ENCODE peak calls at places on chromosomes 12 and 14, in four cellular contexts. One of them, this sample, is unnamed.

GRCh38 chr12:120496353-120497340 is 734 bp downstream of the DYNLL1 start:
- DNase-seq in HL-60: peak; percentile 66
- DNase-seq in K562: peak; percentile 82
- DNase-seq in GM12878: no peak
- DNase-seq in this sample: peak; percentile 41

GRCh38 chr12:58930770-58931324 is 10.5 kb upstream of the LRIG3 start:
- DNase-seq in K562: no peak
- DNase-seq in HL-60: no peak
- DNase-seq in GM12878: no peak
- DNase-seq in this sample: no peak

GRCh38 chr14:99579903-99580570 is 24.0 kb downstream of the CCDC85C start:
- DNase-seq in HL-60: no peak
- DNase-seq in K562: peak; percentile 28
- DNase-seq in GM12878: no peak
- DNase-seq in this sample: no peak

GRCh38 chr12:107859367-107859766 is 84.9 kb downstream of the ASCL4 start:
- DNase-seq in HL-60: no peak
- DNase-seq in K562: no peak
- DNase-seq in GM12878: no peak
- DNase-seq in this sample: no peak

GRCh38 chr12:117674763-117675162 is 294.0 kb downstream of the KSR2 start:
- DNase-seq in HL-60: no peak
- DNase-seq in K562: no peak
- DNase-seq in GM12878: no peak
- DNase-seq in this sample: no peak

GRCh38 chr12:82817368-82817767 is 130.7 kb downstream of the TMTC2 start:
- DNase-seq in K562: no peak
- DNase-seq in HL-60: no peak
- DNase-seq in GM12878: no peak
- DNase-seq in this sample: no peak

GRCh38 chr12:4091001-4091789 is 182.4 kb upstream of the CCND2 start:
- DNase-seq in HL-60: no peak
- DNase-seq in K562: no peak
- DNase-seq in GM12878: no peak
- DNase-seq in this sample: no peak

GRCh38 chr12:6752181-6752930 is 585 bp downstream of the MLF2 start:
- DNase-seq in HL-60: no peak
- DNase-seq in K562: peak; percentile 34
- DNase-seq in GM12878: no peak
- DNase-seq in this sample: no peak

GRCh38 chr12:100733817-100734593 is 60.6 kb upstream of the ANO4 start:
- DNase-seq in GM12878: no peak
- DNase-seq in HL-60: no peak
- DNase-seq in K562: peak; percentile 23
- DNase-seq in this sample: no peak

GRCh38 chr12:69570000-69570516 is 15.2 kb upstream of the CCT2 start:
- DNase-seq in K562: no peak
- DNase-seq in GM12878: no peak
- DNase-seq in HL-60: no peak
- DNase-seq in this sample: no peak

GRCh38 chr14:102554835-102555819 is 37.3 kb upstream of the RCOR1 start:
- DNase-seq in HL-60: no peak
- DNase-seq in GM12878: no peak
- DNase-seq in K562: no peak
- DNase-seq in this sample: peak; percentile 78

GRCh38 chr12:14396071-14396470 is 30.6 kb downstream of the ATF7IP start:
- DNase-seq in GM12878: peak; percentile 45
- DNase-seq in HL-60: no peak
- DNase-seq in K562: no peak
- DNase-seq in this sample: no peak

GRCh38 chr12:21502164-21502496 is 541 bp downstream of the GOLT1B start:
- DNase-seq in GM12878: peak; percentile 1
- DNase-seq in K562: peak; percentile 11
- DNase-seq in HL-60: no peak
- DNase-seq in this sample: no peak
- TF ChIP-seq SPI1 in GM12878: no peak
- TF ChIP-seq SPI1 in K562: no peak
- TF ChIP-seq SPI1 in HL-60: no peak
- TF ChIP-seq SPI1 in this sample: no peak

DNA sequence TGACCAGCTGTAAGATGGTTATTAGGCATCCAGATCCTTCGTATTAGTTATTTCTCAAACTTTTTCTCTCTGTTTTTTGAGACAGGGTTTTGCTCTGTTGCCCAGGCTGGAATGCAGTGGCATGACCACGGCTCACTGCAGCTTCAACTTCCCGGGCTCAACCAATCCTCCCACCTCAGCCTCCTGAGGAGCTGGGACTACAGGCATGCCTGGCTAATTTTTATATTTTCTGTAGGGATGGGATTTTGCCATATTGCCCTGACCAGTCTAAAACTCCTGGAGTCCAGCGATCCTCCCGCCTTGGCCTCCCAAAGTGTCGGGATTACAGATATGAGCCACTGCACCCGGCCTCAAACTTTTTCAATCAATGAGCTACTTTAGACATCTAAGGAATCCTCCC is 33.1 kb downstream of the FZD10 start:
- DNase-seq in K562: no peak
- DNase-seq in GM12878: no peak
- DNase-seq in HL-60: no peak
- DNase-seq in this sample: no peak
- TF ChIP-seq POLR2AphosphoS5 in K562: no peak
- TF ChIP-seq POLR2AphosphoS5 in GM12878: no peak
- TF ChIP-seq POLR2AphosphoS5 in HL-60: no peak
- TF ChIP-seq POLR2AphosphoS5 in this sample: no peak

GRCh38 chr14:87873741-87874140 is 119.2 kb downstream of the GALC start:
- DNase-seq in HL-60: no peak
- DNase-seq in K562: no peak
- DNase-seq in GM12878: no peak
- DNase-seq in this sample: no peak
- TF ChIP-seq SPI1 in HL-60: no peak
- TF ChIP-seq SPI1 in K562: no peak
- TF ChIP-seq SPI1 in GM12878: no peak
- TF ChIP-seq SPI1 in this sample: no peak

DNA sequence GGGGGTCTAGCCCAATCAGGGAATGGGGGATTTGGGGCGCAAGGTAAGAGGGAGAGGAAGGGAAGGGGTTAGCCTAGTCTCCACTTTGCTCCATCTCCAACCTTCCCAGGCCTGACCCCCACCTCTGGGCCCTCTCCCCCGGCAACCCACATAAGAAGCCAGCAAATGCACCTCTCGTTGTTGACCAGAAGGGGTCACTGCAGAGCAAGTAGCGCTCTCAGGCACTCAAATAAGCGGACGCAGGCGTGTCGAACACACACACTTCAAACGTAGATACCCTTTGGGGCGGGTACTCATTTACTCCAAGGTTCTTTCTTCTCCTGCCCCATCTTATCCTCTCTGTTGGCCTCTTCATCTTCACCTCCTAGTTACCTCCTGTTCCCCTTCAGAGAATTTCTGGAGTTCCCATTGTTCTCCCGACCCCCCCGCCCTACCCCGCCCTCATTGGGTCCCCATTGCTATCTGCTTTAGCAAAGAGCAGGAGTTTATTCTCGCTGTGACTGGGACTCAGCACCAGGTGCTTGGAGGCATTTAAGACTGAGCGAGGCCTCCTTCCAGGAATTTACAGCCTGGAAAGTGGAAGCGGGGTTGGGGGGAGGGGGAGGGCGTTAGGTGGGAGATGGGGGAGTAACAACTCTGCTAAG is 1.5 kb upstream of the SRRM4 start:
- DNase-seq in K562: peak; percentile 76
- DNase-seq in GM12878: no peak
- DNase-seq in HL-60: peak; percentile 6
- DNase-seq in this sample: peak; percentile 53
- TF ChIP-seq POLR2AphosphoS5 in K562: no peak
- TF ChIP-seq POLR2AphosphoS5 in GM12878: no peak
- TF ChIP-seq POLR2AphosphoS5 in HL-60: no peak
- TF ChIP-seq POLR2AphosphoS5 in this sample: no peak

GRCh38 chr12:77120695-77121094 is 55.3 kb upstream of the E2F7 start:
- DNase-seq in GM12878: no peak
- DNase-seq in HL-60: no peak
- DNase-seq in K562: no peak
- DNase-seq in this sample: no peak
- TF ChIP-seq SPI1 in GM12878: no peak
- TF ChIP-seq SPI1 in HL-60: no peak
- TF ChIP-seq SPI1 in K562: no peak
- TF ChIP-seq SPI1 in this sample: no peak

DNA sequence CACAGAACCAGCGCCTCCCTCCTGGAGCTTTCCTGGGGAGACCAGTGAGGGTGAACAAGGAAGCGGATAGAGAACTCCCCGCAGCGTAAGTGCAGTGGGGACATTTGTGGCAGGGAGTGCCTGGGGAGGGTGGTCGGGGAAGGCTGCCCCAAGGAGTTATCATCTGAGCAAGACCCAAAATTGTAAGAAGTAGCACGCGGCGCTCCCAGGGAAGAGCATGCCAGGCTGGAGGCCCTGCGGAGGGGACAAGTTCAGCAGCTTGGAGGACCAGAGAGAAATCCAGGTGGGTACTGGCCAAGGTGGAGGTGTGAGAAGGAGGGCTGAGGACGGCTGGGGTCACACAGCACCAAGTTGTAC is 46.2 kb upstream of the RIMBP2 start:
- DNase-seq in GM12878: no peak
- DNase-seq in HL-60: no peak
- DNase-seq in K562: no peak
- DNase-seq in this sample: no peak
- TF ChIP-seq POLR2AphosphoS5 in GM12878: no peak
- TF ChIP-seq POLR2AphosphoS5 in HL-60: no peak
- TF ChIP-seq POLR2AphosphoS5 in K562: no peak
- TF ChIP-seq POLR2AphosphoS5 in this sample: no peak

DNA sequence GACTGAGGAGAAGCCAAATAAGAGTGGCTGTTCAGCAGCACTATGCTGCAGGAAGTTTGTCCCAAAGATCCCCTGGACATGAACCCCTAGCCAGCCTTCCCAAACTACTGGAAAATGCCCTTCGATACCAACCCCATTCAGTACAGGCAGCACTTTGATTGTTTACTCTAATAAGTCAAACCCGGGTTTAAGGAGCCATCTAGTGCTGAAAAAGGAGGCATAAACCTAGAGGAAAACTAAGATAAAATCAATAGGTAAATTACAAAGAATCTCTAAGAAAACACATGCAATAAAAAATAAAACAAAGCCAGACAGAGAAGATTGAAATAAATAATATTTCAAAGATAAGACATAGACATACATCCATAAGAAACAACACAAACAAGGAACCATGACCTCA is 771.6 kb downstream of the RPS29 start:
- DNase-seq in HL-60: no peak
- DNase-seq in K562: no peak
- DNase-seq in GM12878: no peak
- DNase-seq in this sample: no peak
- TF ChIP-seq SPI1 in HL-60: no peak
- TF ChIP-seq SPI1 in K562: no peak
- TF ChIP-seq SPI1 in GM12878: no peak
- TF ChIP-seq SPI1 in this sample: no peak

GRCh38 chr12:131076277-131076676 is 122.6 kb downstream of the ADGRD1 start:
- DNase-seq in HL-60: no peak
- DNase-seq in GM12878: no peak
- DNase-seq in K562: no peak
- DNase-seq in this sample: no peak

GRCh38 chr12:131075611-131076010 is 121.9 kb downstream of the ADGRD1 start:
- DNase-seq in K562: no peak
- DNase-seq in HL-60: no peak
- DNase-seq in GM12878: no peak
- DNase-seq in this sample: no peak

GRCh38 chr12:131074221-131075083 is 120.7 kb downstream of the ADGRD1 start:
- DNase-seq in K562: no peak
- DNase-seq in HL-60: no peak
- DNase-seq in GM12878: no peak
- DNase-seq in this sample: no peak

GRCh38 chr12:131075194-131075593 is 121.5 kb downstream of the ADGRD1 start:
- DNase-seq in HL-60: no peak
- DNase-seq in GM12878: no peak
- DNase-seq in K562: no peak
- DNase-seq in this sample: no peak

GRCh38 chr12:131072446-131073230 is 118.9 kb downstream of the ADGRD1 start:
- DNase-seq in HL-60: no peak
- DNase-seq in K562: no peak
- DNase-seq in GM12878: no peak
- DNase-seq in this sample: no peak
- TF ChIP-seq POLR2AphosphoS5 in HL-60: no peak
- TF ChIP-seq POLR2AphosphoS5 in K562: no peak
- TF ChIP-seq POLR2AphosphoS5 in GM12878: no peak
- TF ChIP-seq POLR2AphosphoS5 in this sample: no peak

This sample was measured in GM12891.